ENCODE peak calls at places on chromosome 21, in seven cellular contexts. A, W, B, D, U, Y and J are unnamed samples.

GRCh38 chr21:27190601-27191000 is 223.7 kb upstream of the ADAMTS5 start:
- DNase-seq in A (no peak), B (peak), W (no peak), U (no peak), Y (peak), D (no peak), J (peak)

GRCh38 chr21:38628426-38628825 is 130.1 kb upstream of the ERG start:
- DNase-seq in B (no peak), W (no peak), U (no peak), A (no peak), Y (no peak), D (no peak), J (no peak)

GRCh38 chr21:26912466-26912865 is 54.4 kb downstream of the ADAMTS5 start:
- DNase-seq in B (no peak), U (no peak), Y (no peak), A (no peak), D (no peak), W (no peak), J (no peak)

GRCh38 chr21:29726061-29726460 is 213.7 kb downstream of the GRIK1 start:
- DNase-seq in D (no peak), U (no peak), B (no peak), Y (no peak), A (no peak), W (no peak), J (no peak)

GRCh38 chr21:29523646-29524045 is 224.9 kb downstream of the BACH1 start:
- DNase-seq in B (peak), D (no peak), W (no peak), A (no peak), U (no peak), Y (no peak), J (no peak)

GRCh38 chr21:16069713-16070112 is 339.9 kb downstream of the USP25 start:
- DNase-seq in A (no peak), B (no peak), D (no peak), U (no peak), Y (no peak), W (no peak), J (peak)

GRCh38 chr21:42439284-42440186 is 35.8 kb downstream of the UBASH3A start:
- DNase-seq in B (no peak), U (no peak), Y (no peak), D (no peak), A (no peak), W (no peak), J (no peak)

GRCh38 chr21:46099476-46099875 is 1.6 kb downstream of the COL6A2 start:
- DNase-seq in Y (peak), W (no peak), B (peak), D (no peak), U (no peak), A (peak), J (no peak)

GRCh38 chr21:29585462-29585861 is 286.7 kb downstream of the BACH1 start:
- DNase-seq in Y (no peak), W (no peak), B (no peak), D (no peak), A (no peak), U (no peak), J (no peak)

GRCh38 chr21:42520628-42521253 is 7.1 kb downstream of the SLC37A1 start:
- DNase-seq in B (no peak), A (peak), W (no peak), U (no peak), D (no peak), Y (no peak), J (no peak)

GRCh38 chr21:43727571-43728466 is 8.9 kb downstream of the PDXK start:
- DNase-seq in B (peak), U (no peak), D (no peak), Y (peak), W (peak), A (no peak), J (no peak)
- TF ChIP-seq EZH2 in B (no peak), U (no peak), D (no peak), Y (no peak), W (no peak), A (no peak), J (no peak)

GRCh38 chr21:33162436-33162921 is 67.3 kb upstream of the IFNAR2 start:
- DNase-seq in D (no peak), Y (no peak), B (no peak), A (no peak), U (no peak), W (no peak), J (no peak)
- TF ChIP-seq EZH2 in D (no peak), Y (no peak), B (no peak), A (no peak), U (no peak), W (no peak), J (no peak)

DNA sequence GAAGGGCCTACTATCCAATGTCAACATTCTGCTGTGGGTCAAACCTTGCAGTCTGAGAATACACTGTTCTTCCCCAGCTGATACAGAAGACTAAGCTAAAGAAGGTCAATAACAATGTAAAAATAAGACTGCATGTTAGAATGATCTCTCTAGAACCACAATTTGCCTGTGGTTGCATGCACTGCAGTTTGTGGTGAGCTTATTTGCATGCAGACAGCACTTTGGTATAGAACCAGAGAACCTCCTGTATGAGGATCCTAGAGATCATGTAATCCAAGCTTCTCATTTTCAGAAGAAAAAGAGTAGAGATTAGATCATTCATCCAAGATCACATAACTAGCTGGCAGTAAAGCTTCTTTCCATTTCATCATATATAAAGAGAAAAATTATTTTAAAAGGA is 15.8 kb downstream of the SYNJ1 start:
- DNase-seq in Y (no peak), A (no peak), W (no peak), B (no peak), U (peak), D (no peak), J (no peak)
- TF ChIP-seq EZH2 in Y (no peak), A (no peak), W (no peak), B (no peak), U (no peak), D (no peak), J (no peak)

GRCh38 chr21:17461014-17461413 is 51.8 kb upstream of the CXADR start:
- DNase-seq in B (peak), D (no peak), A (no peak), W (no peak), Y (peak), U (no peak), J (peak)
- TF ChIP-seq EZH2 in B (no peak), D (no peak), A (no peak), W (no peak), Y (no peak), U (no peak), J (no peak)

DNA sequence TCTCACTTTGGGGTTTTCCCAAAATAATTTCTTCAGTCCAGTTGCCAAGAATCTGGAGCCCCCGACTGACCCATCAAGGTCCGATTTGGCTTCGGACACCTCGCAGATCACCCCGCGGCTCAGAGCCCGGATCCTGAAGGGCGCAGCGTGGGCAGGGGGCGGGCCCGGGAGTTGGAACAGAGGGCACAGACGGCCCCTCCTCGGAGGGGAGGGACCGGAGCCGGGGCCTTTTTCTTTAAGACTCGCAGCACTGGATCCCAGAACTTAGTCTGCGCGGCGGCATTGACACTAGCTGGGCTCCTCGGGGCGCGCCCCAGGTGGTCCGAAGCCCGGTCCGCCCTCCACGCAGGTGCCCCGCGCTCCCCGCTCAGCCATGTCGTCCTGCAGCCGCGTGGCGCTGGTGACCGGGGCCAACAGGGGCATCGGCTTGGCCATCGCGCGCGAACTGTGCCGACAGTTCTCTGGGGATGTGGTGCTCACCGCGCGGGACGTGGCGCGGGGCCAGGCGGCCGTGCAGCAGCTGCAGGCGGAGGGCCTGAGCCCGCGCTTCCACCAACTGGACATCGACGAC is at the start of gene CBR3:
- DNase-seq in Y (peak), A (no peak), U (no peak), B (peak), W (peak), D (no peak), J (peak)
- TF ChIP-seq EZH2 in Y (no peak), A (peak), U (no peak), B (no peak), W (no peak), D (no peak), J (no peak)

GRCh38 chr21:39715804-39716397 is 29.1 kb upstream of the IGSF5 start:
- DNase-seq in W (peak), U (peak), D (peak), Y (peak), A (peak), B (peak), J (no peak)

GRCh38 chr21:39713905-39714304 is 31.1 kb upstream of the IGSF5 start:
- DNase-seq in W (no peak), U (no peak), Y (no peak), A (no peak), D (no peak), B (no peak), J (no peak)

GRCh38 chr21:39712976-39713375 is 32.0 kb upstream of the IGSF5 start:
- DNase-seq in Y (peak), U (no peak), A (no peak), B (no peak), W (no peak), D (no peak), J (no peak)

GRCh38 chr21:39710866-39711265 is 34.1 kb upstream of the IGSF5 start:
- DNase-seq in U (no peak), A (no peak), D (no peak), W (no peak), B (no peak), Y (no peak), J (no peak)

DNA sequence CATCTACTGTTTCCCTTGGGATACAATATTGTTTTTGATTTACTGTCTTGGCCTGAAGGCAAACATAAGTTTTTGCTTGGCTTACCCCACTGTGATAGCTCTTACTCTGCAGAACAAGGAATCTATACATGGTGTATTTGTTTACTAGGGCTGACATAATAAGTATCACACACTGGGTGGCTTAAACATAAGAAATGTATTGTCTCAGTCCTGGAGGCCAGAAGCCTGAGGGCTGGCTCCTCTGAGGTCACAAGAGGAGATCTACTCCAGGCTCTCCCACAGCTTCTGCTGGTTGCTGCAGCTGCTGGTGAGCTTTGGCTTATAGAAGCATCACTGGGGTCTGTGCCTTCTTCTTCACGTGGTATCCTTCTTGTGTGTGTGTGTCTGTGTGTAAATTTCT is 30.7 kb upstream of the IGSF5 start:
- DNase-seq in W (no peak), B (no peak), Y (no peak), D (no peak), A (no peak), U (no peak), J (no peak)
- TF ChIP-seq EZH2 in W (no peak), B (no peak), Y (no peak), D (no peak), A (no peak), U (no peak), J (no peak)

GRCh38 chr21:44454058-44454457 is 1.3 kb upstream of the LRRC3 start:
- DNase-seq in W (no peak), A (no peak), U (no peak), D (no peak), B (no peak), Y (no peak), J (no peak)

GRCh38 chr21:44454747-44455523 is at the start of gene LRRC3:
- DNase-seq in Y (peak), W (peak), U (peak), D (peak), B (peak), A (peak), J (peak)

GRCh38 chr21:44456915-44457736 is 1.8 kb downstream of the LRRC3 start:
- DNase-seq in W (no peak), B (no peak), A (no peak), Y (no peak), D (no peak), U (no peak), J (no peak)

GRCh38 chr21:44456207-44456914 is 1.1 kb downstream of the LRRC3 start:
- DNase-seq in B (no peak), Y (no peak), W (no peak), A (no peak), D (no peak), U (no peak), J (no peak)

DNA sequence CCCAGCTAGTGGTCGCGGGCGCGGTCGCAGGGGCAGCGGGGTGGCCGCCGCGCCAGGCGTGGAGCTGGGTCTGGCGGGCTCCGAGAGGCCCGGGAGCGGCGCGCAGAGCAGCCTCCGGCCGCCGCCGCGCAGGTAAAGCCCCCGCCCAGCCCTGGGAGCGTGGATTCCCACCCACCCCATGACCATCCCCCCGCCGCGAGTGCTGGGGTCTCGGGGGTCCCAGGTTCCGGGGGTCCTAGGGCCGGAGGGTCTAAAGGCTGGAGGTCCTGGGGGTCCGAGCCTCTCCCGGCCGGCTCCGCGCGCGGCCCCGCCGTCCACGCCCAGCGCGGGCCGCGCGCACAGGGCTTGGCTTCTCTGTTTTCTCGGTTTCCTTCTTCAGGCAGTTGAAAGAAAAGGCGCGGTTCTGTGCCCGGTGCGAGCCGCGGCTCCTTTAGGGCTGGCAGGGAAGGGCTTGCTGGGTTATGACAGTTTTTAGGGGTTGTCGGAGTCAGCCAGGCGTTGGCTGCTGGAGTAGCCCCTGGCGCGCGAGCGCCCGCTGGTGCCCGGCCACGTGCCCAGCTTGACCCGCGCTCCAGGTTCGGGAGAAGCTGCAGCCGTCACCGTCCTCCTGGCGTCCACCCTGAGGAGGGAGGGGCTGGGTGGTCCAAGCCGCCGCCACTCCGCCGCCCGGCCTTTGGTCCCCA is 355 bp downstream of the LRRC3 start:
- DNase-seq in Y (peak), W (peak), A (peak), B (peak), D (no peak), U (peak), J (no peak)
- TF ChIP-seq EZH2 in Y (no peak), W (no peak), A (no peak), B (no peak), D (no peak), U (no peak), J (peak)

DNA sequence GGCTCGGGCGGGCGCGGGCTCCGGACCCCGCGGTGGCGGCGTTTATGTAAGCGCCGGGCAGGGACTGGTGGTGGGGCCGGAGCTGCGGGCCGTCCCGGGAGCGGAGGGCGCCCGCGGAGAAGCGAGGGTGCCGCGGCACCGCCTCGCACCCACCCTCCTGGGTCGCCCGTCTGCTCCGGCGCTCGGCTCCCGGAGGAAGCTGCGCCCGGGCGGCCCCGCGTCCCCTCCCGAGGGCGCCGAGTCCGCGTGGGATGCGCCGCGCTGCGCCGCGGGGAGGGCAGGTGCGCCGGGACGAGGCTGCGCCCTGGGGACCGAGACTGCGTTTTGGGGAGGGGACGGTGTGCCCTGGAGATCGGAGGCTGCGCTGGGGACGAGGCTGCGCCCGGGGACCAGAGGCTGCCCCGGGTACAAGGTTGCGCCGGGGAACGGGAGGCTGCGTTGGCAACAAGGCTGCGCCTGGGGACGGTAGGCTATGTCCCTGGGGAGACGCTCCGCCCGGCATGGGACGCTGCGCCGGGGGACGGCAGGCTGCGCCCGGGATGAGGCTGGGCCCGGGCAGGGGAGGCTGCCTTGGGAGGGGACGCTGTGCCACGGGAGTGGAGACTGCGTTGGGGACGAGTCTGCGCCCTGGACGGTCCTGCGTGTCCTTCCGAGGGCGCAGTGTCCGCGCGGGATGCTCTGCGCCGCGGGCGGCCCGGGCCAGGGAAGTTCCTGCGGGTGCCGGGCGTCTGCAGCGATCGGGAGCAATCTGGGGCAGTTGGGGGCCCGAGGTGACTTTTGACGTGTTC is 632 bp downstream of the ADARB1 start:
- DNase-seq in Y (peak), W (peak), B (no peak), D (no peak), A (peak), U (peak), J (peak)
- TF ChIP-seq EZH2 in Y (no peak), W (no peak), B (peak), D (no peak), A (peak), U (peak), J (no peak)

DNA sequence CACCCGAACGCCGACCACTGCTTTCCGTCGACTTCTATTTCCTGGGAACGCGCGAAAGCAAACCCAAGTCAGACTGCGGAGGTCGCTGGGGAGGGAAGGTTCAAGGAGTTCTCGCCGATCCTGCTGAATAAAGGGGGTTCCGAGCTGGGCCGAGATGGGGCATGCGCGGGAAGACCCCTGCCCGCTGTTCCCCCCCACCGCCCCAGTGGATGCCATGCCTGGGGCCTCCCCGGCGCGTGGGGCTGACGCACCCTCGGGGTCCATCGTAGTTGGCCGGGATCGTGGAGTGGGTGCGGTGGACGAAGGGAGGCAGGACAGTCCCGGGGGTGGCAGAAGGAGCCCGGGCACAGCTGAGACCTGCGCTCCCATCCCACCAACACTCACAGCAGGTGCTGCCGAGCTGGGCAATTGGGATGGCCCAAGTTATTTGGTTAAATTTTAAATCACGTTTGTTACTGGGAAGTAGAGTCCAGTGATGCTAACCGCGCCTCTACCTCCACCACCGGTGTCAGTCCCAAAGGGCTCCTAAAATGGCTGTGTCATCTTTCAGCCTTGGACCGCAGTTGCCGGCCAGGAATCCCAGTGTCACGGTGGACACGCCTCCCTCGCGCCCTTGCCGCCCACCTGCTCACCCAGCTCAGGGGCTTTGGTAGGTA is 745 bp downstream of the MX1 start:
- DNase-seq in D (no peak), W (no peak), U (no peak), B (no peak), Y (no peak), A (peak), J (no peak)
- TF ChIP-seq EZH2 in D (no peak), W (no peak), U (no peak), B (no peak), Y (no peak), A (no peak), J (no peak)

GRCh38 chr21:18248171-18248570 is 3.5 kb downstream of the CHODL start:
- DNase-seq in B (no peak), Y (no peak), W (no peak), U (no peak), D (no peak), A (no peak), J (no peak)

GRCh38 chr21:18249542-18250152 is 5.0 kb downstream of the CHODL start:
- DNase-seq in D (no peak), A (no peak), B (no peak), Y (peak), U (no peak), W (no peak), J (no peak)

GRCh38 chr21:18245493-18245967 is 897 bp downstream of the CHODL start:
- DNase-seq in W (no peak), Y (no peak), U (no peak), B (no peak), D (no peak), A (peak), J (peak)

DNA sequence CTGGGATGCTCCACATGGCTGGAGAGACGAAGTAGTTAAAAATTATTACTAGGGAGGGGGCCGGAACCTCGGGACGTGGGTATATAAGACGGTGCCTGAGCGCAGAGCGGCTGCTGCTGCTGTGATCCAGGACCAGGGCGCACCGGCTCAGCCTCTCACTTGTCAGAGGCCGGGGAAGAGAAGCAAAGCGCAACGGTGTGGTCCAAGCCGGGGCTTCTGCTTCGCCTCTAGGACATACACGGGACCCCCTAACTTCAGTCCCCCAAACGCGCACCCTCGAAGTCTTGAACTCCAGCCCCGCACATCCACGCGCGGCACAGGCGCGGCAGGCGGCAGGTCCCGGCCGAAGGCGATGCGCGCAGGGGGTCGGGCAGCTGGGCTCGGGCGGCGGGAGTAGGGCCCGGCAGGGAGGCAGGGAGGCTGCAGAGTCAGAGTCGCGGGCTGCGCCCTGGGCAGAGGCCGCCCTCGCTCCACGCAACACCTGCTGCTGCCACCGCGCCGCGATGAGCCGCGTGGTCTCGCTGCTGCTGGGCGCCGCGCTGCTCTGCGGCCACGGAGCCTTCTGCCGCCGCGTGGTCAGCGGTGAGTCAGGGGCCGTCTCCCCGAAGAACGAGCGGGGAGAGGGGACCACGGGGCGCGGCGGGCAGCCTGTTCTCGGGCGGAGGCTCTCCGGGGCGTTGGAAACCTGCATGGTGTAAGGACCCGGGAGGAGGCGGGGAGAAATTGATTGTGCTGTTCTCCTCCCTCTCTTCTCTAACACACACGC is at the start of gene CHODL:
- DNase-seq in U (no peak), A (peak), D (no peak), B (peak), W (no peak), Y (no peak), J (no peak)
- TF ChIP-seq EZH2 in U (no peak), A (peak), D (no peak), B (no peak), W (no peak), Y (no peak), J (no peak)